ENCODE peak calls at places on chromosomes 6 and 20, in six cellular contexts. Z is stimulated activated CD4-positive, alpha-beta T cell treated with anti-CD3 and anti-CD28 coated beads, Interleukin-1b, Interleukin-23, amount 100 ng/mL, for 1 hour; H is COR-L47; P is HT-29; T is right lobe of liver; E is endothelial cell of umbilical vein. X is an unnamed sample.

GRCh38 chr6:68313911-68314310 is 321.2 kb upstream of the ADGRB3 start:
- DNase-seq in Z (no peak), H (peak), P (peak), T (no peak), E (no peak), X (peak)

GRCh38 chr6:163712981-163713380 is 298.5 kb downstream of the QKI start:
- DNase-seq in Z (no peak), H (no peak), P (no peak), T (no peak), E (no peak), X (no peak)

GRCh38 chr6:150987371-150987828 is 121.9 kb downstream of the MTHFD1L start:
- DNase-seq in Z (no peak), H (no peak), P (no peak), T (no peak), E (peak), X (no peak)

GRCh38 chr6:29967379-29968010 is 25.2 kb downstream of the HLA-A start:
- DNase-seq in Z (no peak), H (peak), P (peak), T (no peak), E (peak), X (peak)

GRCh38 chr6:138371720-138372119 is 6.0 kb upstream of the SMIM28 start:
- DNase-seq in Z (no peak), H (no peak), P (peak), T (no peak), E (peak), X (no peak)

GRCh38 chr6:29943053-29943966 is 978 bp downstream of the HLA-A start:
- DNase-seq in Z (no peak), H (peak), P (peak), T (peak), E (peak), X (no peak)

GRCh38 chr6:136324981-136325380 is 35.3 kb upstream of the BCLAF1 start:
- DNase-seq in Z (no peak), H (no peak), P (no peak), T (no peak), E (no peak), X (no peak)

GRCh38 chr6:422423-423061 is 31.0 kb downstream of the IRF4 start:
- DNase-seq in Z (no peak), H (no peak), P (peak), T (no peak), E (no peak), X (no peak)

GRCh38 chr6:129635396-129636164 is 74.4 kb downstream of the ARHGAP18 start:
- DNase-seq in Z (no peak), H (no peak), P (no peak), T (no peak), E (peak), X (no peak)

GRCh38 chr6:139253656-139254055 is 38.1 kb downstream of the TXLNB start:
- DNase-seq in Z (no peak), H (no peak), P (no peak), T (no peak), E (no peak), X (no peak)

GRCh38 chr20:64264091-64264490 is 8.5 kb downstream of the PCMTD2 start:
- DNase-seq in Z (no peak), H (no peak), P (no peak), T (no peak), E (no peak), X (no peak)

GRCh38 chr6:38715016-38715809 is at the start of gene DNAH8:
- DNase-seq in Z (peak), H (no peak), P (no peak), T (no peak), E (no peak), X (no peak)

GRCh38 chr6:150867117-150867516 is 1.6 kb downstream of the MTHFD1L start:
- DNase-seq in Z (no peak), H (no peak), P (no peak), T (no peak), E (no peak), X (no peak)

GRCh38 chr20:37901667-37902503 is 1.0 kb upstream of the VSTM2L start:
- DNase-seq in Z (no peak), H (peak), P (peak), T (no peak), E (peak), X (peak)

GRCh38 chr6:139519571-139520031 is 145.2 kb upstream of the CITED2 start:
- DNase-seq in Z (no peak), H (no peak), P (no peak), T (no peak), E (no peak), X (no peak)

GRCh38 chr6:15242937-15243614 is 2.8 kb upstream of the JARID2 start:
- DNase-seq in Z (no peak), H (no peak), P (no peak), T (no peak), E (peak), X (no peak)

GRCh38 chr6:2695464-2696095 is 55.1 kb downstream of the MYLK4 start:
- DNase-seq in Z (no peak), H (peak), P (peak), T (no peak), E (peak), X (peak)

GRCh38 chr6:99520855-99521556 is 5.8 kb upstream of the USP45 start:
- DNase-seq in Z (peak), H (peak), P (peak), T (peak), E (peak), X (peak)

GRCh38 chr6:11323666-11324452 is 91.4 kb upstream of the NEDD9 start:
- DNase-seq in Z (no peak), H (no peak), P (no peak), T (peak), E (no peak), X (no peak)

GRCh38 chr6:121881974-121882667 is 446.7 kb downstream of the GJA1 start:
- DNase-seq in Z (no peak), H (no peak), P (no peak), T (no peak), E (no peak), X (no peak)

GRCh38 chr20:61655591-61655990 is 403.5 kb downstream of the CDH4 start:
- DNase-seq in Z (no peak), H (no peak), P (no peak), T (peak), E (no peak), X (no peak)

GRCh38 chr6:133748628-133749027 is 140.3 kb upstream of the TCF21 start:
- DNase-seq in Z (no peak), H (no peak), P (no peak), T (no peak), E (no peak), X (no peak)

GRCh38 chr6:43096451-43097097 is 20.5 kb downstream of the PTK7 start:
- DNase-seq in Z (no peak), H (no peak), P (peak), T (no peak), E (peak), X (peak)